ENCODE peak calls at places on chromosomes 2 and 18, in ten cellular contexts. E is PC-9, Y is astrocyte of the spinal cord, F is kidney, I is mammary epithelial cell, G is fibroblast of lung, W is fibroblast of mammary gland, Z is cardiac fibroblast, C is adrenal gland, T is fibroblast of villous mesenchyme. K is an unnamed sample.

GRCh38 chr2:203814661-203815540 is 52.7 kb upstream of the CTLA4 start:
- DNase-seq in E (peak), Y (peak), F (peak), I (peak), G (peak), W (peak), Z (peak), C (peak), T (peak), K (peak)

GRCh38 chr2:151891566-151892194 is 63.5 kb upstream of the ARL5A start:
- DNase-seq in E (no peak), Y (no peak), F (no peak), I (no peak), G (no peak), W (no peak), Z (no peak), C (peak), T (no peak), K (no peak)

GRCh38 chr2:234249873-234250272 is 199.4 kb downstream of the SPP2 start:
- DNase-seq in E (peak), Y (peak), F (no peak), I (peak), G (peak), W (peak), Z (peak), C (no peak), T (no peak), K (peak)

GRCh38 chr2:106812377-106812776 is 73.6 kb downstream of the ST6GAL2 start:
- DNase-seq in E (no peak), Y (peak), F (no peak), I (no peak), G (peak), W (no peak), Z (no peak), C (no peak), T (peak), K (peak)

GRCh38 chr2:64145760-64146159 is 1.5 kb upstream of the PELI1 start:
- DNase-seq in E (peak), Y (no peak), F (no peak), I (no peak), G (no peak), W (no peak), Z (no peak), C (no peak), T (no peak), K (no peak)

GRCh38 chr2:221517362-221518121 is 54.6 kb downstream of the EPHA4 start:
- DNase-seq in E (peak), Y (peak), F (peak), I (no peak), G (peak), W (peak), Z (peak), C (no peak), T (peak), K (peak)

GRCh38 chr2:232075859-232076258 is 114.3 kb downstream of the DIS3L2 start:
- DNase-seq in E (no peak), Y (no peak), F (no peak), I (no peak), G (peak), W (no peak), Z (no peak), C (no peak), T (no peak), K (no peak)

GRCh38 chr18:12271376-12272235 is 17.4 kb downstream of the CIDEA start:
- DNase-seq in E (peak), Y (peak), F (peak), I (peak), G (peak), W (peak), Z (peak), C (peak), T (peak), K (peak)

GRCh38 chr2:23486676-23487075 is 101.7 kb downstream of the KLHL29 start:
- DNase-seq in E (no peak), Y (peak), F (peak), I (no peak), G (peak), W (peak), Z (peak), C (peak), T (peak), K (peak)

GRCh38 chr2:222860740-222861410 is at the start of gene ACSL3:
- DNase-seq in E (peak), Y (peak), F (peak), I (peak), G (peak), W (peak), Z (peak), C (peak), T (peak), K (peak)

GRCh38 chr2:71798266-71799012 is 345.1 kb downstream of the DYSF start:
- DNase-seq in E (no peak), Y (peak), F (no peak), I (peak), G (peak), W (peak), Z (peak), C (peak), T (peak), K (peak)

GRCh38 chr2:121707920-121708361 is 28.7 kb downstream of the NIFK start:
- DNase-seq in E (peak), Y (peak), F (peak), I (peak), G (peak), W (no peak), Z (no peak), C (no peak), T (no peak), K (no peak)

GRCh38 chr2:70944291-70944690 is 8.6 kb downstream of the ATP6V1B1 start:
- DNase-seq in E (no peak), Y (no peak), F (no peak), I (no peak), G (no peak), W (no peak), Z (no peak), C (no peak), T (no peak), K (no peak)

GRCh38 chr18:136433-136832 is 21.9 kb upstream of the USP14 start:
- DNase-seq in E (no peak), Y (no peak), F (no peak), I (no peak), G (no peak), W (no peak), Z (no peak), C (no peak), T (no peak), K (no peak)
- TF ChIP-seq CTCF in E (no peak), Y (no peak), F (no peak), I (no peak), G (no peak), W (no peak), Z (no peak), C (no peak), T (no peak), K (no peak)

GRCh38 chr2:144508162-144508765 is 11.7 kb downstream of the ZEB2 start:
- DNase-seq in E (no peak), Y (peak), F (peak), I (no peak), G (no peak), W (no peak), Z (peak), C (no peak), T (peak), K (no peak)
- H3K4me3 ChIP-seq in E (no peak), Y (no peak), F (peak), I (no peak), G (peak), W (no peak), Z (peak), C (no peak), T (no peak), K (no peak)

DNA sequence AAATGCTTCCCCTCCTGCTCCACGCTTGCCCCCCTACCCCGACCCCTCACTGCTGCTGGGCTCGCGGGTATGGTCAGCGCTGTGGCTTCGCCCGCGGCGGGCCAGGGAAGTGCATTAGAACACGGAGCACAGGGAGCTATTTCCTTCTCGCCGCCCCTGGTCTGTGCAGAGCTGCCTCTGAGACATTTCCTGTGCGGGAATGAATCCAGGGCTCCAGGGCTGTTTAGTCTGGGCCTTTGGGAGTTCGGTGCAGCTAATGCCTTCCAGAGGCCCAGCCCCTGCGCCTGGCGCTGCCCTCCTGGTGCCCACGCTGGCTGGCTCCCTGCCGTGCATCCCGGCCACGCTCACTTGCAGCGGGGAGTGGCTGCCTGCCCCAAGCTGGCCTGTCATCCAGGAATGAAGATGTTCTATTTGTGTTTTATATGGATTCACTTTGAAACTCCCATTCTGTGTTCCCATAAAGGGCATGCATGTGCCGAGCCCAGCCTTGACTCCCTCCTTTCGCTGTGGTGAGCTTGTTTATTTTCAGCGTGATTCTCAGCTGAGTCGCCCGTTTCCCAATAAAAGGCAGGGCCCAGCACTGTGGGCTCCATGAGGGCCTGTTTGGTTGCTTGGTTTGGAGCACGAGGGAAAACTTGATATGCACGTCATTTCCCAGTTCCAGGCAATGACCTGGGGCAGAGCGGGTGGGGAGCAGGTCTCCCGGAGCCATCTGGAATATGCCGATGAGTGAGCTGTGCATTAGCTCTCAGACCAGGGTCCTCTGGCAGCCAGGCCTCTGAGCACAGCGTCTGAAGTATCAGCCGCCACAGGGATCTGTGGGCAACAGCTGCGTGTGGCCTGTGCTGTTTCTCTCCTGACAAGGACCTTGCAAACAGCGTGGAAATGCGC is 42.7 kb downstream of the SH3RF3 start:
- DNase-seq in E (no peak), Y (peak), F (peak), I (no peak), G (peak), W (peak), Z (peak), C (peak), T (peak), K (peak)
- TF ChIP-seq CTCF in E (no peak), Y (peak), F (no peak), I (no peak), G (peak), W (no peak), Z (peak), C (no peak), T (peak), K (peak)

DNA sequence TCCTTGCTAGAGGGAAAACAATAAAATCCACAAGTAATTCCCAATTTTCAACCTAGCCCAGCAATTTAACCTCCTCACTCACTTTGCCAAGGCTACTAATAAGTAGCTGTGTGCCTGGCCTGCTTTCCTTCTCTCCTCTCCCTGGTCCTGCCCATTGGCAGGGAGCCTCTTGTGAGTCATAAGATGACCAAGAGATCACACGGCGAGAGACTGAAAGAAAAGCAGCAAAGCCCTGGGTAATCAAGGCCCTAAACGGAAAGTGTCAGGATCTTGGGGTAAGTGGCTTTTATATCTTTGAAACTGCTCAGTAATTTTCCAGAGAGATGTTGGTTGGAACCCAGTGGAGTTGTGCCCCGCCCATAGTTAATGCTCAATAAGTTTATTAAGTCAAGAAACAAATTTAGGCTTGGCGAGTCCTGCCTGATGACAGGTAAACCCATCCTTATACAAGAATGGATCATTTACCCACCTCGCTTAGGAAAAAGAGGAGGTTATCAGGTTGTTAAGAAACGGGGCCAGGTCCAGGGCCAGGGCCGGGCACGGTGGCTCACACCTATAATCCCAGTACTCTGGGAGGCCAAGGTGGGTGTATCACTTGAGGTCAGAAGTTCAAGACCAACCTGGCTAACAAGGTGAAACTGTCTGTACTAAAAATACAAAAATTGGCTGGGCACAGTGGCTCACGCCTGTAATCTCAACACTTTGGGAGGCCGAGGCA is 10.0 kb upstream of the ADAM17 start:
- DNase-seq in E (peak), Y (peak), F (peak), I (peak), G (peak), W (peak), Z (peak), C (peak), T (peak), K (peak)
- H3K4me3 ChIP-seq in E (no peak), Y (no peak), F (no peak), I (no peak), G (peak), W (peak), Z (peak), C (no peak), T (no peak), K (peak)

DNA sequence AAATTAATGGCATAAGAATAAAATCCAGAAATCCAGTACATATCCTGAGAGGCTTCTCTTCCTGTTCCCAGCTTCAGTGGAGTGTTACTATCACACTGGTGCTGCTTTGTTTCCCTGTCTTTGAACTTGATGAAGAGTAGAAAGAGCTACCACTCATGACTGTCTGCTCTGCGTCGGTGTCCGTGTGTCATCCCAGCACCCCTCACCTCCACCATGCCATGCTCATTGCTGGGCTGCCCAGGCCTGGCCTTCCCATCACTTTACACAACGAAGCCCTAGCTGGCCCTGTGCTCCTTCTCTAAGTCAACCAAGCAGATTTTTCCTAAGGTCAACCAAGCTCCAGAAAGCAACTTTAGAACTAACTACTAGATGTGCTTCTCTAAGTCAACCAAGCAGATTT is 215.4 kb downstream of the DOK6 start:
- DNase-seq in E (no peak), Y (no peak), F (no peak), I (no peak), G (no peak), W (no peak), Z (no peak), C (no peak), T (no peak), K (no peak)
- TF ChIP-seq CTCF in E (no peak), Y (no peak), F (no peak), I (no peak), G (no peak), W (no peak), Z (no peak), C (no peak), T (no peak), K (no peak)

DNA sequence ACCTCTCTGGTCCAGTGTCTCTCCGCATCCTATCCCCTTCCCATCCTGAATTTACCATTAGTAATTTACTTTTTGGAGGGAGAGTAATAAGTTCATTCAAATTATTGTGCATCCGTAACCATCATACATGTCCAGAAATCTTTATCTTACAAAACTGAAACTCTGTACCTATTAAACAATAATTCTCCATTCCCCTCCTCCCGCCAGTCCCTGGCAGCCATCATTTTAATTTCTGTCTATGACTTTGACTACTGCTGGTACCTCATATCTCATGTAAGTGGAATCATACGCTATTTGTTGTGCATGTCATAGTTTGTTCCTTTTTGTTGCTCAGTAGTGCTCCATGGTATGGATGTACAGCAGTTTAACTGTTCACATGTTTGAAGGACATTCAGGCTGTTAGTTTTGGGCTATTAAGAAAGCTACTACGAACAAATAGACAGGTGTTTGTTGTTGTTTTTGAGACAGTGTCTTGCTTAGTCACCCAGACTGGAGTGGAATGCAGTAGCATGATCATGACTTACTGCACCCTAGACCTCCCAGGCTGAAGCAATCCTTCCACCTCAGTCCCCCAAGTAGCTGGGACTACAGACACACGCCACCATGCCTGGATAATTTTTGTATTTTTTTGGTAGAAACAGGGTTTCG is 2.0 kb downstream of the LIMS1 start:
- DNase-seq in E (no peak), Y (peak), F (no peak), I (peak), G (peak), W (peak), Z (peak), C (no peak), T (peak), K (peak)
- H3K4me3 ChIP-seq in E (peak), Y (peak), F (peak), I (peak), G (peak), W (peak), Z (peak), C (no peak), T (peak), K (peak)

DNA sequence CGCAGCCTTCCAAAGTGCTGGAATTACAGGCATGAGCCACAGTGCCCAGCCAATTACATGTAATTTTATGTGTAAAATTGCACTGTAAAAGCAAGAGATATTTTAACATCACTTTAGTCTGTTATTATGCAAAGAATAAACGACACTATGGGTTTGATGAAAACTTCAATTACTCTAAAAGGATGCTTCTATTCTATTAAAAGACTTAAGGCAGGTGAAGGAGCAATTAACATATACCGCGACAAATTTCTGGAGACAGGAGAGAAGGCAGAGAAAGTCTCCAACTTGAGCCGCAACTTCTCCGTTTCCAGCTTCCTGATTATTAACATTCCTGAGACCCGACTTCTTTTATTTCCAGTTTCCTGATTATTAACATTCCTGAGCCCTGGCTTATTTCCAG is 53.7 kb downstream of the FAM210A start:
- DNase-seq in E (no peak), Y (no peak), F (no peak), I (no peak), G (no peak), W (no peak), Z (no peak), C (no peak), T (no peak), K (no peak)
- TF ChIP-seq CTCF in E (no peak), Y (no peak), F (no peak), I (no peak), G (no peak), W (no peak), Z (no peak), C (no peak), T (no peak), K (no peak)

GRCh38 chr2:113126845-113127645 is at the start of gene IL1RN:
- DNase-seq in E (no peak), Y (no peak), F (no peak), I (no peak), G (no peak), W (no peak), Z (no peak), C (no peak), T (no peak), K (no peak)
- H3K4me3 ChIP-seq in E (no peak), Y (no peak), F (no peak), I (no peak), G (no peak), W (no peak), Z (no peak), C (no peak), T (no peak), K (no peak)

K was measured in fibroblast of pulmonary artery.